ENCODE peak calls at places on chromosomes 5 and 9, in four cellular contexts. One of them, this sample, is unnamed.

GRCh38 chr5:79236364-79236969 is 536 bp downstream of the JMY start:
- DNase-seq in GM12878: no peak
- DNase-seq in HepG2: no peak
- DNase-seq in K562: peak; percentile 58
- DNase-seq in this sample: peak; percentile 59

GRCh38 chr9:71223953-71224538 is 102.6 kb upstream of the TRPM3 start:
- DNase-seq in GM12878: no peak
- DNase-seq in HepG2: peak; percentile 7
- DNase-seq in K562: no peak
- DNase-seq in this sample: peak; percentile 41

GRCh38 chr9:137150485-137151060 is 11.6 kb downstream of the GRIN1 start:
- DNase-seq in GM12878: no peak
- DNase-seq in HepG2: peak; percentile 84
- DNase-seq in K562: peak; percentile 83
- DNase-seq in this sample: peak; percentile 80

GRCh38 chr9:133058550-133059320 is 3.0 kb upstream of the CEL start:
- DNase-seq in GM12878: peak; percentile 13
- DNase-seq in HepG2: no peak
- DNase-seq in K562: no peak
- DNase-seq in this sample: no peak

GRCh38 chr5:154771383-154771901 is 16.3 kb downstream of the LARP1 start:
- DNase-seq in GM12878: no peak
- DNase-seq in HepG2: no peak
- DNase-seq in K562: no peak
- DNase-seq in this sample: peak; percentile 36

GRCh38 chr5:180343110-180343845 is 9.9 kb downstream of the GFPT2 start:
- DNase-seq in GM12878: no peak
- DNase-seq in HepG2: no peak
- DNase-seq in K562: no peak
- DNase-seq in this sample: peak; percentile 55

GRCh38 chr5:36734422-36734821 is 128.0 kb downstream of the SLC1A3 start:
- DNase-seq in GM12878: no peak
- DNase-seq in HepG2: peak; percentile 12
- DNase-seq in K562: no peak
- DNase-seq in this sample: no peak

GRCh38 chr9:133768859-133769510 is 30.8 kb upstream of the SARDH start:
- DNase-seq in GM12878: no peak
- DNase-seq in HepG2: peak; percentile 83
- DNase-seq in K562: peak; percentile 53
- DNase-seq in this sample: peak; percentile 70

GRCh38 chr9:19641046-19641445 is 147.8 kb downstream of the SLC24A2 start:
- DNase-seq in GM12878: no peak
- DNase-seq in HepG2: no peak
- DNase-seq in K562: no peak
- DNase-seq in this sample: no peak

GRCh38 chr9:134428559-134428958 is 102.3 kb downstream of the RXRA start:
- DNase-seq in GM12878: no peak
- DNase-seq in HepG2: no peak
- DNase-seq in K562: no peak
- DNase-seq in this sample: no peak

GRCh38 chr9:131461166-131461565 is 41.6 kb upstream of the POMT1 start:
- DNase-seq in GM12878: no peak
- DNase-seq in HepG2: no peak
- DNase-seq in K562: no peak
- DNase-seq in this sample: no peak

GRCh38 chr5:134171972-134172371 is 4.8 kb downstream of the SKP1 start:
- DNase-seq in GM12878: no peak
- DNase-seq in HepG2: no peak
- DNase-seq in K562: no peak
- DNase-seq in this sample: no peak

GRCh38 chr5:133081036-133081435 is 29.2 kb downstream of the HSPA4 start:
- DNase-seq in GM12878: no peak
- DNase-seq in HepG2: no peak
- DNase-seq in K562: no peak
- DNase-seq in this sample: no peak

GRCh38 chr9:89813482-89813881 is 208.7 kb downstream of the GADD45G start:
- DNase-seq in GM12878: no peak
- DNase-seq in HepG2: no peak
- DNase-seq in K562: no peak
- DNase-seq in this sample: no peak

GRCh38 chr5:154971501-154971900 is 30.6 kb downstream of the MRPL22 start:
- DNase-seq in GM12878: no peak
- DNase-seq in HepG2: no peak
- DNase-seq in K562: no peak
- DNase-seq in this sample: no peak

GRCh38 chr9:98502976-98503325 is 205.8 kb downstream of the GABBR2 start:
- DNase-seq in GM12878: no peak
- DNase-seq in HepG2: no peak
- DNase-seq in K562: no peak
- DNase-seq in this sample: peak; percentile 40

GRCh38 chr5:73234156-73234555 is 61.2 kb downstream of the TMEM174 start:
- DNase-seq in GM12878: no peak
- DNase-seq in HepG2: no peak
- DNase-seq in K562: no peak
- DNase-seq in this sample: peak; percentile 27
- TF ChIP-seq NR2C2 in GM12878: no peak
- TF ChIP-seq NR2C2 in HepG2: no peak
- TF ChIP-seq NR2C2 in K562: no peak
- TF ChIP-seq NR2C2 in this sample: no peak

GRCh38 chr5:19865336-19866087 is 122.5 kb downstream of the CDH18 start:
- DNase-seq in GM12878: no peak
- DNase-seq in HepG2: no peak
- DNase-seq in K562: no peak
- DNase-seq in this sample: peak; percentile 14

GRCh38 chr5:19862711-19863110 is 125.3 kb downstream of the CDH18 start:
- DNase-seq in GM12878: no peak
- DNase-seq in HepG2: no peak
- DNase-seq in K562: no peak
- DNase-seq in this sample: no peak

GRCh38 chr5:19866088-19866446 is 121.9 kb downstream of the CDH18 start:
- DNase-seq in GM12878: no peak
- DNase-seq in HepG2: no peak
- DNase-seq in K562: no peak
- DNase-seq in this sample: no peak
- TF ChIP-seq NR2C2 in GM12878: no peak
- TF ChIP-seq NR2C2 in HepG2: no peak
- TF ChIP-seq NR2C2 in K562: no peak
- TF ChIP-seq NR2C2 in this sample: no peak

DNA sequence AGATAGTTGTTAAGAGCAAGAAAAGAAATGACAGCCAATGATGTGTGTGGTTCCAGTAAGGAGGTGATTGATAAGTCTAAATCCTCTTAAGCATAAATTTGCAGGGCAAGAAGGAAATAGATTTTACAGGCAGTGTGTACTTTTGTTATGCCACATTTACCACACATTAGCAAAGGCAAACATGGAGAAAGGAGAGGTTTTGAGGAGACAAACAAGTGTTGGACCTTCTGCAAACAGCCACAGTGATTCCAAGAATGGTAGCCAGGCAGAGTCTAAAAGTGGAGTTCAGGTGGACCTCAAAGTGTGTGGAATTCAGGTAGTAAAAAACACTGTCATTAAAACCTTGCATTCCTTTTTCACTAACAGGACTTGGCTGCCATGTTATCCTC is 295.9 kb upstream of the ITGA1 start:
- DNase-seq in GM12878: no peak
- DNase-seq in HepG2: no peak
- DNase-seq in K562: no peak
- DNase-seq in this sample: no peak
- TF ChIP-seq NR2C2 in GM12878: no peak
- TF ChIP-seq NR2C2 in HepG2: no peak
- TF ChIP-seq NR2C2 in K562: no peak
- TF ChIP-seq NR2C2 in this sample: no peak

DNA sequence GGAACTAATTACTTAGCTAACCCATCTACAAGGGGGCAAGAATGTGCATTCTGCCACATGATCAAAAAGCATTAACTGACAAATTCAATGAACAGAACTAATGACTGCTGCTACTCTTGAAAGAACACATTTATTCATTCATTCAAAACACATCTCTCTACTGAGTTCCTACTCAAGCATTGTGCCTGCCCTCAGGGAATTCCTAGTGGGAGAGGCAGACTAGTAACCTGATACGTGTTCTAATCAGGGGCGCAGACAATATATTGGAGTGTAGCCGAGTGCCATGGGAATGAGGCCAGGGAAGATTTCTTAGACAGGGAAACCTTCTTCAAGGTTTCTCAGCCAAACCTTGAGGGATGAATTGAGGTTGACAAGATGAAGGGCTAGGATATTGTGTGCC is 56.7 kb upstream of the PAPPA start:
- DNase-seq in GM12878: no peak
- DNase-seq in HepG2: no peak
- DNase-seq in K562: no peak
- DNase-seq in this sample: peak; percentile 15
- TF ChIP-seq NR2C2 in GM12878: no peak
- TF ChIP-seq NR2C2 in HepG2: no peak
- TF ChIP-seq NR2C2 in K562: no peak
- TF ChIP-seq NR2C2 in this sample: no peak

This sample was measured in WTC11.